ENCODE peak calls at places on chromosomes 13 and 19, in seven cellular contexts. One of them, this sample, is unnamed.

GRCh38 chr19:2212861-2213711 is 23.0 kb downstream of the PLEKHJ1 start:
- DNase-seq in HEK293T: no peak
- DNase-seq in stimulated activated CD8-positive, alpha-beta memory T cell treated with anti-CD3 and anti-CD28 coated beads, Interleukin-15, amount 100 ng/mL, for 1 hour: no peak
- DNase-seq in NCI-H1930: no peak
- DNase-seq in stimulated activated CD4-positive, alpha-beta T cell treated with anti-CD3 and anti-CD28 coated beads, Interleukin-4, amount 100 ng/mL, for 24 hours: no peak
- DNase-seq in SW480: no peak
- DNase-seq in activated CD4-positive, alpha-beta T cell treated with anti-CD3 and anti-CD28 coated beads, Interleukin-2, amount 10 ng/mL, durations not matched to agents 7 days and 5 days: no peak
- DNase-seq in this sample: no peak

GRCh38 chr19:3469638-3470499 is 10.5 kb downstream of the SMIM24 start:
- DNase-seq in HEK293T: no peak
- DNase-seq in stimulated activated CD8-positive, alpha-beta memory T cell treated with anti-CD3 and anti-CD28 coated beads, Interleukin-15, amount 100 ng/mL, for 1 hour: no peak
- DNase-seq in NCI-H1930: no peak
- DNase-seq in stimulated activated CD4-positive, alpha-beta T cell treated with anti-CD3 and anti-CD28 coated beads, Interleukin-4, amount 100 ng/mL, for 24 hours: no peak
- DNase-seq in SW480: no peak
- DNase-seq in activated CD4-positive, alpha-beta T cell treated with anti-CD3 and anti-CD28 coated beads, Interleukin-2, amount 10 ng/mL, durations not matched to agents 7 days and 5 days: no peak
- DNase-seq in this sample: no peak

GRCh38 chr19:38721977-38722773 is 22.1 kb downstream of the CAPN12 start:
- DNase-seq in HEK293T: no peak
- DNase-seq in stimulated activated CD8-positive, alpha-beta memory T cell treated with anti-CD3 and anti-CD28 coated beads, Interleukin-15, amount 100 ng/mL, for 1 hour: no peak
- DNase-seq in NCI-H1930: no peak
- DNase-seq in stimulated activated CD4-positive, alpha-beta T cell treated with anti-CD3 and anti-CD28 coated beads, Interleukin-4, amount 100 ng/mL, for 24 hours: no peak
- DNase-seq in SW480: no peak
- DNase-seq in activated CD4-positive, alpha-beta T cell treated with anti-CD3 and anti-CD28 coated beads, Interleukin-2, amount 10 ng/mL, durations not matched to agents 7 days and 5 days: no peak
- DNase-seq in this sample: no peak

GRCh38 chr19:48963371-48964204 is 1.5 kb upstream of the FTL start:
- DNase-seq in HEK293T: no peak
- DNase-seq in stimulated activated CD8-positive, alpha-beta memory T cell treated with anti-CD3 and anti-CD28 coated beads, Interleukin-15, amount 100 ng/mL, for 1 hour: no peak
- DNase-seq in NCI-H1930: no peak
- DNase-seq in stimulated activated CD4-positive, alpha-beta T cell treated with anti-CD3 and anti-CD28 coated beads, Interleukin-4, amount 100 ng/mL, for 24 hours: peak; percentile 74
- DNase-seq in SW480: peak; percentile 85
- DNase-seq in activated CD4-positive, alpha-beta T cell treated with anti-CD3 and anti-CD28 coated beads, Interleukin-2, amount 10 ng/mL, durations not matched to agents 7 days and 5 days: peak; percentile 55
- DNase-seq in this sample: no peak

GRCh38 chr19:15378529-15379082 is 981 bp downstream of the AKAP8 start:
- DNase-seq in HEK293T: peak; percentile 51
- DNase-seq in stimulated activated CD8-positive, alpha-beta memory T cell treated with anti-CD3 and anti-CD28 coated beads, Interleukin-15, amount 100 ng/mL, for 1 hour: no peak
- DNase-seq in NCI-H1930: no peak
- DNase-seq in stimulated activated CD4-positive, alpha-beta T cell treated with anti-CD3 and anti-CD28 coated beads, Interleukin-4, amount 100 ng/mL, for 24 hours: peak; percentile 60
- DNase-seq in SW480: peak; percentile 73
- DNase-seq in activated CD4-positive, alpha-beta T cell treated with anti-CD3 and anti-CD28 coated beads, Interleukin-2, amount 10 ng/mL, durations not matched to agents 7 days and 5 days: peak; percentile 64
- DNase-seq in this sample: peak; percentile 63

GRCh38 chr19:4350726-4351125 is 7.4 kb downstream of the MPND start:
- DNase-seq in HEK293T: no peak
- DNase-seq in stimulated activated CD8-positive, alpha-beta memory T cell treated with anti-CD3 and anti-CD28 coated beads, Interleukin-15, amount 100 ng/mL, for 1 hour: no peak
- DNase-seq in NCI-H1930: no peak
- DNase-seq in stimulated activated CD4-positive, alpha-beta T cell treated with anti-CD3 and anti-CD28 coated beads, Interleukin-4, amount 100 ng/mL, for 24 hours: no peak
- DNase-seq in SW480: no peak
- DNase-seq in activated CD4-positive, alpha-beta T cell treated with anti-CD3 and anti-CD28 coated beads, Interleukin-2, amount 10 ng/mL, durations not matched to agents 7 days and 5 days: no peak
- DNase-seq in this sample: peak; percentile 29

GRCh38 chr19:38691938-38692457 is 44.5 kb downstream of the ACTN4 start:
- DNase-seq in HEK293T: no peak
- DNase-seq in stimulated activated CD8-positive, alpha-beta memory T cell treated with anti-CD3 and anti-CD28 coated beads, Interleukin-15, amount 100 ng/mL, for 1 hour: no peak
- DNase-seq in NCI-H1930: no peak
- DNase-seq in stimulated activated CD4-positive, alpha-beta T cell treated with anti-CD3 and anti-CD28 coated beads, Interleukin-4, amount 100 ng/mL, for 24 hours: no peak
- DNase-seq in SW480: peak; percentile 95
- DNase-seq in activated CD4-positive, alpha-beta T cell treated with anti-CD3 and anti-CD28 coated beads, Interleukin-2, amount 10 ng/mL, durations not matched to agents 7 days and 5 days: no peak
- DNase-seq in this sample: no peak

GRCh38 chr13:87777395-87777794 is 106.2 kb downstream of the SLITRK5 start:
- DNase-seq in HEK293T: peak; percentile 39
- DNase-seq in stimulated activated CD8-positive, alpha-beta memory T cell treated with anti-CD3 and anti-CD28 coated beads, Interleukin-15, amount 100 ng/mL, for 1 hour: no peak
- DNase-seq in NCI-H1930: no peak
- DNase-seq in stimulated activated CD4-positive, alpha-beta T cell treated with anti-CD3 and anti-CD28 coated beads, Interleukin-4, amount 100 ng/mL, for 24 hours: no peak
- DNase-seq in SW480: peak; percentile 82
- DNase-seq in activated CD4-positive, alpha-beta T cell treated with anti-CD3 and anti-CD28 coated beads, Interleukin-2, amount 10 ng/mL, durations not matched to agents 7 days and 5 days: no peak
- DNase-seq in this sample: no peak

GRCh38 chr13:35388979-35389378 is 87.5 kb downstream of the MAB21L1 start:
- DNase-seq in HEK293T: no peak
- DNase-seq in stimulated activated CD8-positive, alpha-beta memory T cell treated with anti-CD3 and anti-CD28 coated beads, Interleukin-15, amount 100 ng/mL, for 1 hour: no peak
- DNase-seq in NCI-H1930: peak; percentile 77
- DNase-seq in stimulated activated CD4-positive, alpha-beta T cell treated with anti-CD3 and anti-CD28 coated beads, Interleukin-4, amount 100 ng/mL, for 24 hours: no peak
- DNase-seq in SW480: no peak
- DNase-seq in activated CD4-positive, alpha-beta T cell treated with anti-CD3 and anti-CD28 coated beads, Interleukin-2, amount 10 ng/mL, durations not matched to agents 7 days and 5 days: no peak
- DNase-seq in this sample: no peak

GRCh38 chr19:28103916-28104315 is 1109.0 kb downstream of the UQCRFS1 start:
- DNase-seq in HEK293T: no peak
- DNase-seq in stimulated activated CD8-positive, alpha-beta memory T cell treated with anti-CD3 and anti-CD28 coated beads, Interleukin-15, amount 100 ng/mL, for 1 hour: no peak
- DNase-seq in NCI-H1930: no peak
- DNase-seq in stimulated activated CD4-positive, alpha-beta T cell treated with anti-CD3 and anti-CD28 coated beads, Interleukin-4, amount 100 ng/mL, for 24 hours: no peak
- DNase-seq in SW480: no peak
- DNase-seq in activated CD4-positive, alpha-beta T cell treated with anti-CD3 and anti-CD28 coated beads, Interleukin-2, amount 10 ng/mL, durations not matched to agents 7 days and 5 days: no peak
- DNase-seq in this sample: no peak

GRCh38 chr13:49441846-49442245 is 2.0 kb downstream of the CAB39L start:
- DNase-seq in HEK293T: no peak
- DNase-seq in stimulated activated CD8-positive, alpha-beta memory T cell treated with anti-CD3 and anti-CD28 coated beads, Interleukin-15, amount 100 ng/mL, for 1 hour: no peak
- DNase-seq in NCI-H1930: no peak
- DNase-seq in stimulated activated CD4-positive, alpha-beta T cell treated with anti-CD3 and anti-CD28 coated beads, Interleukin-4, amount 100 ng/mL, for 24 hours: no peak
- DNase-seq in SW480: no peak
- DNase-seq in activated CD4-positive, alpha-beta T cell treated with anti-CD3 and anti-CD28 coated beads, Interleukin-2, amount 10 ng/mL, durations not matched to agents 7 days and 5 days: no peak
- DNase-seq in this sample: no peak

This sample was measured in D341Med.